ENCODE peak calls at places on chromosomes 1 and 21, in five cellular contexts. One of them, this sample, is unnamed.
A peak's percentile ranks its signal among the peaks of the same experiment; 100 is the strongest.

GRCh38 chr1:36536727-36537126 is 54.0 kb upstream of the CSF3R start:
- DNase-seq in stimulated activated naive B cell treated with anti-CD40 and anti-IgM and Interleukin-4, amounts not matched to agents 10 μg/mL and 1 μg/mL and 100 μg/mL, for 72 hours: no peak
- DNase-seq in fibroblast of villous mesenchyme: no peak
- DNase-seq in GOT3: no peak
- DNase-seq in NCI-H1092: no peak
- DNase-seq in this sample: no peak

GRCh38 chr1:208291923-208292711 is 47.9 kb upstream of the PLXNA2 start:
- DNase-seq in stimulated activated naive B cell treated with anti-CD40 and anti-IgM and Interleukin-4, amounts not matched to agents 10 μg/mL and 1 μg/mL and 100 μg/mL, for 72 hours: no peak
- DNase-seq in NCI-H1092: no peak
- DNase-seq in GOT3: no peak
- DNase-seq in fibroblast of villous mesenchyme: no peak
- DNase-seq in this sample: no peak

GRCh38 chr21:26587621-26588260 is 14.7 kb upstream of the CYYR1 start:
- DNase-seq in fibroblast of villous mesenchyme: peak; percentile 67
- DNase-seq in NCI-H1092: no peak
- DNase-seq in stimulated activated naive B cell treated with anti-CD40 and anti-IgM and Interleukin-4, amounts not matched to agents 10 μg/mL and 1 μg/mL and 100 μg/mL, for 72 hours: no peak
- DNase-seq in GOT3: no peak
- DNase-seq in this sample: peak; percentile 94

GRCh38 chr1:35939484-35939883 is 8.6 kb downstream of the AGO3 start:
- DNase-seq in GOT3: no peak
- DNase-seq in stimulated activated naive B cell treated with anti-CD40 and anti-IgM and Interleukin-4, amounts not matched to agents 10 μg/mL and 1 μg/mL and 100 μg/mL, for 72 hours: no peak
- DNase-seq in fibroblast of villous mesenchyme: no peak
- DNase-seq in NCI-H1092: no peak
- DNase-seq in this sample: no peak

GRCh38 chr21:43600642-43601397 is 58.5 kb downstream of the HSF2BP start:
- DNase-seq in GOT3: no peak
- DNase-seq in NCI-H1092: no peak
- DNase-seq in stimulated activated naive B cell treated with anti-CD40 and anti-IgM and Interleukin-4, amounts not matched to agents 10 μg/mL and 1 μg/mL and 100 μg/mL, for 72 hours: no peak
- DNase-seq in fibroblast of villous mesenchyme: peak; percentile 93
- DNase-seq in this sample: no peak

GRCh38 chr1:38815903-38816627 is 43.5 kb downstream of the RRAGC start:
- DNase-seq in fibroblast of villous mesenchyme: no peak
- DNase-seq in GOT3: no peak
- DNase-seq in stimulated activated naive B cell treated with anti-CD40 and anti-IgM and Interleukin-4, amounts not matched to agents 10 μg/mL and 1 μg/mL and 100 μg/mL, for 72 hours: peak; percentile 28
- DNase-seq in NCI-H1092: no peak
- DNase-seq in this sample: peak; percentile 27

GRCh38 chr1:29504709-29505410 is 268.5 kb downstream of the PTPRU start:
- DNase-seq in stimulated activated naive B cell treated with anti-CD40 and anti-IgM and Interleukin-4, amounts not matched to agents 10 μg/mL and 1 μg/mL and 100 μg/mL, for 72 hours: no peak
- DNase-seq in GOT3: no peak
- DNase-seq in NCI-H1092: no peak
- DNase-seq in fibroblast of villous mesenchyme: no peak
- DNase-seq in this sample: no peak

GRCh38 chr1:154586231-154586630 is 18.7 kb downstream of the CHRNB2 start:
- DNase-seq in fibroblast of villous mesenchyme: no peak
- DNase-seq in NCI-H1092: no peak
- DNase-seq in stimulated activated naive B cell treated with anti-CD40 and anti-IgM and Interleukin-4, amounts not matched to agents 10 μg/mL and 1 μg/mL and 100 μg/mL, for 72 hours: no peak
- DNase-seq in GOT3: no peak
- DNase-seq in this sample: no peak

GRCh38 chr1:46197551-46198025 is 646 bp downstream of the POMGNT1 start:
- DNase-seq in GOT3: no peak
- DNase-seq in stimulated activated naive B cell treated with anti-CD40 and anti-IgM and Interleukin-4, amounts not matched to agents 10 μg/mL and 1 μg/mL and 100 μg/mL, for 72 hours: no peak
- DNase-seq in NCI-H1092: no peak
- DNase-seq in fibroblast of villous mesenchyme: no peak
- DNase-seq in this sample: no peak

GRCh38 chr21:33121715-33122475 is 52.0 kb downstream of the OLIG1 start:
- DNase-seq in GOT3: no peak
- DNase-seq in NCI-H1092: no peak
- DNase-seq in stimulated activated naive B cell treated with anti-CD40 and anti-IgM and Interleukin-4, amounts not matched to agents 10 μg/mL and 1 μg/mL and 100 μg/mL, for 72 hours: no peak
- DNase-seq in fibroblast of villous mesenchyme: peak; percentile 17
- DNase-seq in this sample: peak; percentile 21

GRCh38 chr1:24641646-24642151 is 1.4 kb upstream of the SRRM1 start:
- DNase-seq in fibroblast of villous mesenchyme: peak; percentile 24
- DNase-seq in stimulated activated naive B cell treated with anti-CD40 and anti-IgM and Interleukin-4, amounts not matched to agents 10 μg/mL and 1 μg/mL and 100 μg/mL, for 72 hours: peak; percentile 60
- DNase-seq in NCI-H1092: no peak
- DNase-seq in GOT3: no peak
- DNase-seq in this sample: no peak

GRCh38 chr1:180945151-180945550 is 32.5 kb downstream of the KIAA1614 start:
- DNase-seq in NCI-H1092: no peak
- DNase-seq in stimulated activated naive B cell treated with anti-CD40 and anti-IgM and Interleukin-4, amounts not matched to agents 10 μg/mL and 1 μg/mL and 100 μg/mL, for 72 hours: no peak
- DNase-seq in fibroblast of villous mesenchyme: no peak
- DNase-seq in GOT3: no peak
- DNase-seq in this sample: no peak